ENCODE peak calls at places on chromosomes 4 and X, in six cellular contexts. C is upper lobe of left lung, U is HepG2, L is A549, Y is GM12878, W is K562. V is an unnamed sample.

GRCh38 chr4:174156239-174156826 is 127.1 kb downstream of the FBXO8 start:
- ATAC-seq in W (peak; percentile 88), C (no peak), U (peak; percentile 77), L (peak; percentile 89), Y (peak; percentile 91), V (peak; percentile 58)

GRCh38 chrX:9961750-9962149 is 5.4 kb upstream of the CLDN34 start:
- ATAC-seq in C (no peak), W (no peak), L (no peak), Y (no peak), U (no peak), V (no peak)

GRCh38 chr4:38582445-38582844 is 81.6 kb upstream of the KLF3 start:
- ATAC-seq in U (no peak), L (no peak), Y (no peak), C (no peak), W (no peak), V (no peak)

GRCh38 chr4:77493829-77494551 is 111.6 kb upstream of the CXCL13 start:
- ATAC-seq in U (no peak), W (no peak), L (no peak), C (no peak), Y (peak; percentile 79), V (no peak)

GRCh38 chrX:13076176-13076956 is 31.9 kb upstream of the FAM9C start:
- ATAC-seq in U (no peak), C (no peak), W (no peak), Y (peak; percentile 75), L (no peak), V (no peak)

GRCh38 chrX:153954618-153955450 is 10.4 kb upstream of the RENBP start:
- ATAC-seq in Y (no peak), L (peak; percentile 3), W (no peak), U (no peak), C (no peak), V (no peak)

GRCh38 chr4:152590179-152591031 is 54.5 kb upstream of the FBXW7 start:
- ATAC-seq in U (no peak), W (no peak), C (peak; percentile 52), Y (peak; percentile 26), L (peak; percentile 64), V (peak; percentile 51)

GRCh38 chrX:39017062-39017461 is 215.8 kb downstream of the MID1IP1 start:
- ATAC-seq in L (peak; percentile 46), U (peak; percentile 68), W (no peak), C (no peak), Y (no peak), V (no peak)

GRCh38 chr4:78551420-78552351 is at the start of gene ANXA3:
- ATAC-seq in Y (peak; percentile 77), W (peak; percentile 91), C (peak; percentile 83), U (peak; percentile 91), L (peak; percentile 87), V (peak; percentile 70)

GRCh38 chr4:57018930-57019329 is 40.2 kb downstream of the POLR2B start:
- ATAC-seq in C (no peak), L (no peak), W (no peak), Y (no peak), U (no peak), V (no peak)

GRCh38 chr4:185786422-185786821 is 25.6 kb downstream of the SORBS2 start:
- ATAC-seq in C (no peak), L (no peak), U (no peak), W (no peak), Y (no peak), V (no peak)

GRCh38 chr4:139633195-139633594 is 32.4 kb upstream of the MGST2 start:
- ATAC-seq in W (peak; percentile 42), C (no peak), U (no peak), Y (no peak), L (no peak), V (no peak)

GRCh38 chr4:76896731-76897521 is 1.0 kb downstream of the SOWAHB start:
- ATAC-seq in Y (peak; percentile 29), W (no peak), U (peak; percentile 80), L (peak; percentile 81), C (peak; percentile 12), V (peak; percentile 64)

GRCh38 chrX:37509349-37509748 is 62.1 kb upstream of the LANCL3 start:
- ATAC-seq in Y (peak; percentile 72), W (peak; percentile 77), L (peak; percentile 78), C (no peak), U (peak; percentile 61), V (no peak)

DNA sequence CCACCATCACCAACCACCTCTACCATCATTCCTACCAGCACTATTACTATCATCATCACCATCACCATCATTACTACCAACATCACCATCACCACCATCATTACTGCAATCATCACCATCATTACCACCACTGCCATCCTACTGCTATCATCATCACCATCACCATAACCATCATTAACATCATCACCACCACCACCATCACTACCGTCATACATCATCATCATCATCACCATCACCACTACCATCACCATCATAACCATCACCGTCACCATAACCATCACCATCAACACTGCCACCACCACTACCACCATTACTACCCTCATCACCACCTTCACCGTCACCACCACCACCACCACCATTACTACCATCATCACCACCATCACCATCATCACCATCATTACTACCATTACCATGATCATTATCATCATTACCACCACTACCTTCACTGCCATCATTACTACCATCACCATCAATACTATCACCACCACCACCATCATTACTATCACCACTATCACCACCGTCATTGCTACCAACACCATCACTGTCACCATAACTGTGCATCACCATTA is 71.8 kb downstream of the PSAPL1 start:
- ATAC-seq in U (no peak), C (no peak), L (no peak), Y (no peak), W (no peak), V (no peak)
- TF ChIP-seq EP300 in U (no peak), C (no peak), L (no peak), Y (no peak), W (no peak), V (no peak)

GRCh38 chr4:39664828-39665731 is 26.4 kb upstream of the SMIM14 start:
- ATAC-seq in U (peak; percentile 96), C (no peak), Y (no peak), W (no peak), L (peak; percentile 70), V (no peak)
- TF ChIP-seq EP300 in U (no peak), C (no peak), Y (no peak), W (no peak), L (no peak), V (no peak)

DNA sequence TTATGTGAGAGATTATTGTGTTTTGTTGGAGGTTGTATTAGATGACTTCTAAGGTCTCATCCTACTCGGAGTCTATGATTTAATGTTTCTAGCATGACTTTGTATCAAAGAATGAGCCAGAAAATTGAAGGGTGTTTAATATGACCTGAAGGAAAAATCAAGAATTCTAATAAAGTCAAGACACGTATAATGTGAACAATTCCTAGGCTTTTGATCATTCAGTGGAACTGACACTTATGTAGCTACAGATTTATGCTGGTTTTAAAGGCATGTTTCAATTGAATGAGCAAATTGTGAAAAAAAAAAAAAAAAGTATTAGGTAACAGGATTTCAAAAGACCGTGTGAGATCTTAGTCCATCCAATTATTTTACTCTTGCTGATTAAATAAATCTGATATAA is 64.9 kb downstream of the GRID2 start:
- ATAC-seq in Y (no peak), C (no peak), W (no peak), U (no peak), L (no peak), V (no peak)
- TF ChIP-seq EP300 in Y (no peak), C (no peak), W (no peak), U (no peak), L (no peak), V (no peak)

DNA sequence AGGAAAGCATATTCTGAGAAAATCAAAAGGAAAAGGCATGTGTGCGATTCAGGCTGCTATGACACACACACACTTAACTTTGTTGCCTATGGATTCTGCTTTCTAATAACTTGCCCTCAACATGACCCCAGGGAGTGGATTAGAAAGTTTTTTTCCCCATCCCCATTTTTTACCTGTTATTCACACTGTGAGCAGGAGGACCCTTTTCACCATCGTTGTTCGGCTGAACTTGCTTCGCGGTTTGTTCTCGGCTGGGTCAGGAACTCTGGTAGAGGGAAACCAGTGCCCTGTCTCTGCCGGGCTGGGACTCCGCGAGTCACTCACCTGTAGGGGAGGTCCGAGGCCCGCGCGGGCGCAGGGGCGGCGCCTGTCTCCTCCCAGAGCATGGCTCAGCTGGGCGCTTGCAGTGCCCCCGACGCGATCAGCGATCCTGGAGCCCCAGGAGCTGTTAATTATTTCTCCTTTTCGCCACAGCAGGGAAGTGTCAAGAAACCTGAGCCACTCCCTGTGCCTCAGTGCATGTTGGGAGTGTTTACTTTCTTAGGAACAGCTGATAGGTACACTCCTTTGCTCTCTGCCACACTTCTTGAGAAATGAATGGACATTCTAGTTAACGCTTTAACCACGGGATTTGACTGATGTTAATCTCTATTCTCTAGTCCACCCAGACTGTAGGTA is at the start of gene RASSF6:
- ATAC-seq in U (peak; percentile 99), L (peak; percentile 98), C (peak; percentile 98), Y (peak; percentile 91), W (peak; percentile 95), V (peak; percentile 22)
- TF ChIP-seq EP300 in U (no peak), L (no peak), C (no peak), Y (no peak), W (no peak), V (no peak)

GRCh38 chr4:171746418-171746817 is 66.8 kb upstream of the GALNTL6 start:
- ATAC-seq in L (no peak), W (no peak), C (no peak), Y (no peak), U (no peak), V (no peak)
- TF ChIP-seq EP300 in L (no peak), W (no peak), C (no peak), Y (no peak), U (no peak), V (no peak)